ENCODE peak calls at places on chromosomes 1 and 21, in eight cellular contexts. N, P, W, L, Z, T, D and X are unnamed samples.

GRCh38 chr1:208919371-208919770 is 664.1 kb upstream of the CAMK1G start:
- DNase-seq in N (no peak), P (no peak), W (no peak), L (no peak), Z (peak), T (no peak), D (no peak), X (no peak)

GRCh38 chr1:212237651-212238050 is 47.6 kb upstream of the PPP2R5A start:
- DNase-seq in N (no peak), P (no peak), W (no peak), L (no peak), Z (peak), T (no peak), D (no peak), X (peak)

GRCh38 chr1:159211331-159212136 is 6.9 kb downstream of the ACKR1 start:
- DNase-seq in N (peak), P (no peak), W (peak), L (peak), Z (no peak), T (peak), D (peak), X (peak)

GRCh38 chr1:83583351-83584014 is 415.4 kb downstream of the TTLL7 start:
- DNase-seq in N (peak), P (no peak), W (peak), L (no peak), Z (no peak), T (no peak), D (no peak), X (no peak)

GRCh38 chr1:180384606-180385005 is 117.8 kb downstream of the ACBD6 start:
- DNase-seq in N (no peak), P (no peak), W (no peak), L (no peak), Z (no peak), T (no peak), D (no peak), X (no peak)

GRCh38 chr1:164836614-164837018 is 277.6 kb downstream of the PBX1 start:
- DNase-seq in N (no peak), P (no peak), W (no peak), L (no peak), Z (no peak), T (no peak), D (no peak), X (no peak)

GRCh38 chr1:219883400-219884332 is 44.7 kb downstream of the SLC30A10 start:
- DNase-seq in N (no peak), P (no peak), W (no peak), L (no peak), Z (no peak), T (peak), D (no peak), X (no peak)

GRCh38 chr1:165696625-165697100 is 1.7 kb downstream of the ALDH9A1 start:
- DNase-seq in N (peak), P (no peak), W (no peak), L (no peak), Z (peak), T (no peak), D (no peak), X (no peak)

GRCh38 chr1:151211972-151212705 is 13.8 kb downstream of the PIP5K1A start:
- DNase-seq in N (no peak), P (no peak), W (no peak), L (no peak), Z (peak), T (no peak), D (no peak), X (no peak)

GRCh38 chr1:224188286-224188685 is 5.2 kb downstream of the DEGS1 start:
- DNase-seq in N (no peak), P (no peak), W (no peak), L (no peak), Z (no peak), T (no peak), D (no peak), X (no peak)

GRCh38 chr1:27161594-27161993 is 6.7 kb upstream of the SLC9A1 start:
- DNase-seq in N (no peak), P (no peak), W (no peak), L (no peak), Z (peak), T (no peak), D (no peak), X (peak)

GRCh38 chr1:45007311-45007710 is 3.8 kb downstream of the HECTD3 start:
- DNase-seq in N (no peak), P (no peak), W (no peak), L (no peak), Z (no peak), T (no peak), D (no peak), X (no peak)

GRCh38 chr21:37208056-37208705 is 59.0 kb downstream of the VPS26C start:
- DNase-seq in N (no peak), P (no peak), W (peak), L (no peak), Z (no peak), T (no peak), D (peak), X (peak)

GRCh38 chr1:58067082-58067481 is 479.4 kb downstream of the OMA1 start:
- DNase-seq in N (no peak), P (no peak), W (no peak), L (no peak), Z (peak), T (no peak), D (no peak), X (no peak)

GRCh38 chr21:42973309-42973990 is 912 bp upstream of the PKNOX1 start:
- DNase-seq in N (no peak), P (no peak), W (no peak), L (no peak), Z (no peak), T (no peak), D (no peak), X (no peak)

GRCh38 chr21:38490411-38491020 is 7.8 kb downstream of the ERG start:
- DNase-seq in N (no peak), P (no peak), W (no peak), L (no peak), Z (no peak), T (no peak), D (no peak), X (no peak)

GRCh38 chr1:78333426-78334012 is 157.3 kb upstream of the PTGFR start:
- DNase-seq in N (peak), P (no peak), W (peak), L (no peak), Z (peak), T (peak), D (no peak), X (no peak)

GRCh38 chr1:25689686-25690381 is 73.2 kb downstream of the MAN1C1 start:
- DNase-seq in N (no peak), P (no peak), W (no peak), L (no peak), Z (no peak), T (no peak), D (no peak), X (no peak)

GRCh38 chr21:36718951-36719501 is 20.1 kb downstream of the SIM2 start:
- DNase-seq in N (no peak), P (no peak), W (no peak), L (no peak), Z (peak), T (no peak), D (peak), X (no peak)

GRCh38 chr1:56577859-56578663 is 1.3 kb downstream of the PLPP3 start:
- DNase-seq in N (peak), P (peak), W (peak), L (peak), Z (peak), T (peak), D (peak), X (peak)

GRCh38 chr1:22831729-22832413 is 121.2 kb downstream of the EPHB2 start:
- DNase-seq in N (peak), P (no peak), W (no peak), L (no peak), Z (peak), T (no peak), D (peak), X (no peak)

GRCh38 chr1:199273837-199274379 is 635.1 kb downstream of the PTPRC start:
- DNase-seq in N (peak), P (no peak), W (peak), L (no peak), Z (peak), T (no peak), D (peak), X (no peak)

GRCh38 chr1:77095231-77095630 is 124.0 kb downstream of the PIGK start:
- DNase-seq in N (no peak), P (no peak), W (no peak), L (no peak), Z (no peak), T (no peak), D (no peak), X (no peak)

GRCh38 chr1:204390731-204391466 is 20.7 kb downstream of the PPP1R15B start:
- DNase-seq in N (peak), P (no peak), W (no peak), L (no peak), Z (no peak), T (no peak), D (peak), X (no peak)

GRCh38 chr1:184805667-184806295 is 51.1 kb upstream of the EDEM3 start:
- DNase-seq in N (peak), P (peak), W (peak), L (peak), Z (peak), T (peak), D (peak), X (peak)

GRCh38 chr1:125118147-125118993 is 3933.6 kb downstream of the SRGAP2C start:
- DNase-seq in N (no peak), P (no peak), W (no peak), L (no peak), Z (no peak), T (no peak), D (no peak), X (no peak)

GRCh38 chr1:178418284-178418955 is 78.3 kb downstream of the CLEC20A start:
- DNase-seq in N (no peak), P (no peak), W (no peak), L (no peak), Z (no peak), T (no peak), D (no peak), X (no peak)

GRCh38 chr1:17210176-17210575 is 5.2 kb downstream of the PADI1 start:
- DNase-seq in N (no peak), P (no peak), W (no peak), L (no peak), Z (no peak), T (no peak), D (no peak), X (no peak)

GRCh38 chr1:22388666-22389455 is 62.8 kb upstream of the ZBTB40 start:
- DNase-seq in N (no peak), P (no peak), W (no peak), L (no peak), Z (peak), T (no peak), D (no peak), X (no peak)

GRCh38 chr1:227155688-227156087 is 162.6 kb downstream of the CDC42BPA start:
- DNase-seq in N (no peak), P (no peak), W (no peak), L (no peak), Z (no peak), T (no peak), D (no peak), X (no peak)

GRCh38 chr1:196387766-196388165 is 220.5 kb downstream of the KCNT2 start:
- DNase-seq in N (no peak), P (no peak), W (no peak), L (no peak), Z (no peak), T (no peak), D (no peak), X (no peak)

GRCh38 chr1:171480035-171480434 is 5.3 kb upstream of the PRRC2C start:
- DNase-seq in N (no peak), P (no peak), W (no peak), L (peak), Z (no peak), T (no peak), D (no peak), X (no peak)

GRCh38 chr1:46369542-46370213 is 24.4 kb upstream of the FAAH start:
- DNase-seq in N (no peak), P (no peak), W (no peak), L (no peak), Z (no peak), T (no peak), D (no peak), X (no peak)

GRCh38 chr1:20279507-20279906 is 11.2 kb upstream of the VWA5B1 start:
- DNase-seq in N (peak), P (no peak), W (no peak), L (no peak), Z (peak), T (no peak), D (no peak), X (no peak)

GRCh38 chr1:46098043-46098712 is 34.3 kb downstream of the PIK3R3 start:
- DNase-seq in N (no peak), P (no peak), W (no peak), L (no peak), Z (no peak), T (no peak), D (no peak), X (no peak)

GRCh38 chr1:21592086-21592865 is 76.9 kb downstream of the RAP1GAP start:
- DNase-seq in N (no peak), P (no peak), W (peak), L (no peak), Z (peak), T (no peak), D (no peak), X (no peak)

GRCh38 chr1:165857046-165857801 is 29.8 kb downstream of the UCK2 start:
- DNase-seq in N (no peak), P (no peak), W (no peak), L (no peak), Z (peak), T (no peak), D (no peak), X (peak)

GRCh38 chr1:21663251-21663950 is 5.8 kb downstream of the RAP1GAP start:
- DNase-seq in N (no peak), P (no peak), W (peak), L (no peak), Z (no peak), T (no peak), D (peak), X (no peak)

GRCh38 chr1:174884001-174884400 is 115.7 kb upstream of the CACYBP start:
- DNase-seq in N (no peak), P (no peak), W (no peak), L (no peak), Z (no peak), T (no peak), D (no peak), X (no peak)

GRCh38 chr1:174880171-174880570 is 119.6 kb upstream of the CACYBP start:
- DNase-seq in N (no peak), P (no peak), W (no peak), L (no peak), Z (no peak), T (no peak), D (no peak), X (no peak)

DNA sequence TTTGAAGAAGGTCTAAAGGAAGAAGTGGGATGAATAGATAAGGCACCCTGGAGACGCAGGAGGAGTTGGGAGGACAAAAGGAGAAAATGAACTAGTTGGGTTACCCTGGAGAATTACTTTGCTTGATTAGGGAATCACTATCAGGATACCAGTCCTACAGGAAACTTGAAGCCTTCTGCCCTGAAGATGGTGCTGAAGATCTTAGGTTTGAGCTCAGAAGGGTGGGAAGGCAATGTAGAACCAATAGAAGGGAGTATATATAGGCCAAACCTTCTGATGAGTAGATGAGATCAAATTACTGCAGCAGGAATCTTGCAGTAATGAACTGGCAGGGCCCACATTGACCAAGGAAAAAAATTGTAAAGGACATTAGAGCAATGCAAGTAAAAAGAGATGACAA is 116.4 kb upstream of the CACYBP start:
- DNase-seq in N (peak), P (no peak), W (no peak), L (no peak), Z (peak), T (no peak), D (no peak), X (no peak)
- TF ChIP-seq CTCF in N (peak), P (no peak), W (peak), L (no peak), Z (no peak), T (no peak), D (no peak), X (no peak)

DNA sequence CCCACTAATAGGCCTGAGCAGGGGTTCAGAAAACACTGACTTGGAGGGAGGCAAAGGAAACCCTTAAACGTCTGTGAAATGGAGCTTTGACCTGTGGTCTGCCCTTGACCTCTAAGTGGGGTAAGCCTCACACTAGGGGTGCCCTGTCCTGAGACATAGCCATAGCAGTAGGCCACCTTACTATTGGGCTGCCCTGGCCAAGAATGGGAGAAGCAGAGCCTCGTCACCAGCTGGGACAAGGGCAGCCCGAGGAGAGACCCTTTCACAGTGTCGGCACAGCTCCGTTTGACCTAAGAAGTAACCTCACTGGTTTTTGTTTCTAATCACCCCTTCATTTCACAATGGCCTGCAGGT is 26.4 kb upstream of the IFNAR2 start:
- DNase-seq in N (no peak), P (no peak), W (no peak), L (no peak), Z (no peak), T (no peak), D (no peak), X (no peak)
- TF ChIP-seq CTCF in N (no peak), P (no peak), W (no peak), L (no peak), Z (no peak), T (no peak), D (no peak), X (no peak)

GRCh38 chr1:38028671-38029070 is 16.1 kb downstream of the UTP11 start:
- DNase-seq in N (no peak), P (no peak), W (peak), L (no peak), Z (no peak), T (no peak), D (no peak), X (peak)
- TF ChIP-seq CTCF in N (no peak), P (no peak), W (peak), L (no peak), Z (peak), T (no peak), D (no peak), X (no peak)

GRCh38 chr1:91682882-91683597 is 182.4 kb downstream of the CDC7 start:
- DNase-seq in N (no peak), P (no peak), W (no peak), L (no peak), Z (no peak), T (no peak), D (no peak), X (no peak)

GRCh38 chr1:91683598-91683951 is 182.9 kb downstream of the CDC7 start:
- DNase-seq in N (no peak), P (no peak), W (no peak), L (no peak), Z (no peak), T (peak), D (no peak), X (no peak)

GRCh38 chr1:91680556-91680955 is 179.9 kb downstream of the CDC7 start:
- DNase-seq in N (no peak), P (no peak), W (no peak), L (no peak), Z (no peak), T (no peak), D (no peak), X (no peak)

GRCh38 chr1:91676030-91676429 is 175.4 kb downstream of the CDC7 start:
- DNase-seq in N (no peak), P (no peak), W (no peak), L (no peak), Z (no peak), T (no peak), D (no peak), X (no peak)

GRCh38 chr1:91679446-91679845 is 178.8 kb downstream of the CDC7 start:
- DNase-seq in N (no peak), P (no peak), W (no peak), L (no peak), Z (no peak), T (no peak), D (no peak), X (no peak)
- TF ChIP-seq CTCF in N (no peak), P (no peak), W (no peak), L (no peak), Z (no peak), T (no peak), D (no peak), X (no peak)

GRCh38 chr1:43839056-43839455 is 94.5 kb upstream of the ARTN start:
- DNase-seq in N (no peak), P (no peak), W (no peak), L (no peak), Z (no peak), T (no peak), D (no peak), X (no peak)
- TF ChIP-seq CTCF in N (no peak), P (no peak), W (no peak), L (no peak), Z (no peak), T (no peak), D (no peak), X (no peak)